ENCODE peak calls at places on chromosomes 16 and 17, in four cellular contexts. L is GM12878, R is HepG2, B is K562. Q is an unnamed sample.
A peak's percentile ranks its signal among the peaks of the same experiment; 100 is the strongest.

GRCh38 chr17:53061446-53061845 is 761.3 kb upstream of the KIF2B start:
- DNase-seq in R (no peak), L (no peak), B (no peak), Q (no peak)

GRCh38 chr16:2529961-2530628 is 1.1 kb downstream of the CEMP1 start:
- DNase-seq in L (no peak), B (no peak), R (no peak), Q (peak; percentile 13)

GRCh38 chr16:53220585-53220984 is 165.8 kb downstream of the CHD9 start:
- DNase-seq in R (peak; percentile 20), L (no peak), B (no peak), Q (peak; percentile 7)

GRCh38 chr17:79391808-79392233 is 219.0 kb downstream of the RBFOX3 start:
- DNase-seq in R (peak; percentile 48), L (no peak), B (peak; percentile 84), Q (peak; percentile 94)

GRCh38 chr16:69109486-69110270 is 4.2 kb downstream of the HAS3 start:
- DNase-seq in L (no peak), R (no peak), B (no peak), Q (no peak)

GRCh38 chr17:27489045-27489715 is 32.9 kb downstream of the KSR1 start:
- DNase-seq in B (no peak), L (no peak), R (no peak), Q (no peak)

GRCh38 chr16:88012360-88012759 is 61.1 kb downstream of the BANP start:
- DNase-seq in R (no peak), L (no peak), B (no peak), Q (no peak)

GRCh38 chr17:4469552-4469951 is 29.1 kb upstream of the SPNS2 start:
- DNase-seq in B (no peak), R (no peak), L (no peak), Q (no peak)

GRCh38 chr16:55828680-55829079 is 4.2 kb downstream of the CES1 start:
- DNase-seq in L (no peak), B (no peak), R (no peak), Q (no peak)

GRCh38 chr17:32976605-32977004 is 15.0 kb upstream of the SPACA3 start:
- DNase-seq in L (no peak), R (no peak), B (no peak), Q (no peak)

GRCh38 chr16:592518-593306 is 2.8 kb downstream of the RAB40C start:
- DNase-seq in R (peak; percentile 51), B (no peak), L (no peak), Q (no peak)

GRCh38 chr17:83076930-83077329 is 2.5 kb upstream of the METRNL start:
- DNase-seq in B (no peak), R (no peak), L (no peak), Q (peak; percentile 71)

GRCh38 chr17:17739388-17740066 is 58.3 kb downstream of the RAI1 start:
- DNase-seq in L (no peak), B (peak; percentile 77), R (no peak), Q (peak; percentile 78)

GRCh38 chr16:27244363-27244755 is 24.2 kb downstream of the NSMCE1 start:
- DNase-seq in B (no peak), L (no peak), R (no peak), Q (no peak)

GRCh38 chr17:72747416-72747815 is 345.1 kb downstream of the SLC39A11 start:
- DNase-seq in R (no peak), L (no peak), B (no peak), Q (no peak)

GRCh38 chr17:29828676-29829291 is 101.2 kb downstream of the SSH2 start:
- DNase-seq in B (no peak), R (no peak), L (no peak), Q (no peak)

GRCh38 chr17:77461277-77462057 is 320.7 kb downstream of the SEC14L1 start:
- DNase-seq in L (no peak), B (no peak), R (no peak), Q (no peak)

GRCh38 chr16:24045641-24046040 is 209.9 kb downstream of the PRKCB start:
- DNase-seq in L (no peak), B (no peak), R (no peak), Q (peak; percentile 70)

GRCh38 chr16:88649195-88649923 is 1.5 kb downstream of the CYBA start:
- DNase-seq in R (peak; percentile 68), B (no peak), L (no peak), Q (no peak)

GRCh38 chr17:2170023-2170422 is 115.1 kb downstream of the HIC1 start:
- DNase-seq in R (peak; percentile 35), B (no peak), L (no peak), Q (no peak)
- TF ChIP-seq NFIC in R (no peak), B (no peak), L (no peak), Q (no peak)

DNA sequence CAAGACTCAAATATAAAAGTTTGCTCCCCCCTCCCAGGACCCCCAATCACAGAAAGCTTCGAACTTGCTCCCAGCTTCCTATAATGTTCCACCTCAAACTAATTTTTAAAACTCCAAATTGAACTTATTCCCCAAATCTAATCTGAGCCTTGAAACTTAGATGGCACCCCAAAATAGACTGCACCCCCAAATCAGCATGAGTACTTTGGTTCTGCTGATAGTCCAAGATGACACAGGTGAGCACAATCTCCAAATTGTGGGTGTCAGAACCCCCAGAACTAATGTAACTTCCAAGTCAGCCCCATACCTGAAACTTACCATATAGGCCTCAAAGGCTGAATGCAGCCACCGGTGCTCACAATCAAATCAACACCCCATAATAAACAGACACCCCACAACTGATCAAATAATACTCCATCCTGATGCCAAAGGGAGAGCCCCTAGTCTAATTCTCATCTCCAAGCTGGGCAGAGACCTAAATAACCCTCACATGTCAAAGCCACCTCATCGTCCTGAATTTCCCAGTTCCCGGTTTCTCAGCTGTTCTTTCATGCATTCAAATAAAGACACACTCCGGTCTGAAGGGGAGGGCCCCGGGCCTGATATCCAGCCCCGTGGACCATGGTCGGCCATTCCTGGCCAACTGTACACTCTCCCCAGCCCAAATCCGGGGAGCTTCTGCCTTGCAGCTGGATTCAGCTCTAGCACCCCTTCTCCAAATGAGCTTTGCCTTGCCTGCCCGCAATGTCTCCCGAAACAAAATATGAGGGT is 1.8 kb upstream of the BCL6B start:
- DNase-seq in R (no peak), B (no peak), L (no peak), Q (no peak)
- H3K27ac ChIP-seq in R (no peak overlapping the region), B (no peak overlapping the region), L (no peak overlapping the region), Q (no peak overlapping the region)

DNA sequence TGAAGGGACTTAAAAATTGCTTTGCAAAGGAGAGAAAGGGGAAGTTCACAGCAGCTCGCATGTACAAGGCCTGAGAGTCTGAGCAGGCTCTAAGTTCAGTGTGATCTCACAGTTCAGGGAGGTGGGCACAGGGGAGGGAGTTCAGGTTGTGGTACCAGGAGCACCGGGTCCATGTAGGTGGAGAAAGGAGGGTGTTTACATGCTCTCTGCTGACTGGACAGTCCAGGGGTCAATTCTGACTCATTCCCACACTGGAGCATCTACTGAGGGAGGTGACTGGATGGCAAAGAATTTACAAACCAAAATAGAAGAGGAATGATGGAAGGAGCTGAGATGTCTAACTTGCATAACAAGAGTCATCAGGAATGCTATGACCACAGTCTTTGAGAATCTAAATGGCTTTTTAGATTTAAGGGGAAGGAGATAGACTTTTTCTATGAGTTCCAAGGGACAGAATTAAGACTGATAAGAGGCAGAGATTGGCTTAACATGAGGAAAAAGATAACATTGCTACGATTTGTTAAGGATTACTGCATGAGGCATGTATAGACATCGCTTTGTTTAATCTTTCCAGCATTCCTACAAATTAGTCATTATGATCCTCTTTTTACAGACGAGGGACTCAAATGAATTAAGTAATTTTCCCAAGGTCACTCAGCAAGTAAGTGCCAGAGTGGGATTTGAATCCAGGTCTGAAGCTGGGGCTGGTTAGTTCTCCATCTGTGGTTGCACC is 29.9 kb downstream of the MIS12 start:
- DNase-seq in B (no peak), R (peak; percentile 93), L (no peak), Q (no peak)
- TF ChIP-seq NFIC in B (no peak), R (no peak), L (no peak), Q (peak; percentile 61)

GRCh38 chr16:85234310-85235235 is 122.3 kb upstream of the CIBAR2 start:
- DNase-seq in L (no peak), R (peak; percentile 70), B (peak; percentile 98), Q (peak; percentile 96)

GRCh38 chr16:85233520-85233919 is 121.2 kb upstream of the CIBAR2 start:
- DNase-seq in L (no peak), R (no peak), B (no peak), Q (no peak)

GRCh38 chr16:85238233-85238647 is 126.0 kb upstream of the CIBAR2 start:
- DNase-seq in R (no peak), L (no peak), B (no peak), Q (peak; percentile 72)

GRCh38 chr16:85237817-85238216 is 125.5 kb upstream of the CIBAR2 start:
- DNase-seq in B (no peak), L (no peak), R (no peak), Q (no peak)

GRCh38 chr16:85235988-85236831 is 123.9 kb upstream of the CIBAR2 start:
- DNase-seq in R (no peak), B (no peak), L (no peak), Q (no peak)
- H3K27ac ChIP-seq in R (no peak overlapping the region), B (no peak overlapping the region), L (peak overlapping the region; percentile 52), Q (peak overlapping the region; percentile 90)

DNA sequence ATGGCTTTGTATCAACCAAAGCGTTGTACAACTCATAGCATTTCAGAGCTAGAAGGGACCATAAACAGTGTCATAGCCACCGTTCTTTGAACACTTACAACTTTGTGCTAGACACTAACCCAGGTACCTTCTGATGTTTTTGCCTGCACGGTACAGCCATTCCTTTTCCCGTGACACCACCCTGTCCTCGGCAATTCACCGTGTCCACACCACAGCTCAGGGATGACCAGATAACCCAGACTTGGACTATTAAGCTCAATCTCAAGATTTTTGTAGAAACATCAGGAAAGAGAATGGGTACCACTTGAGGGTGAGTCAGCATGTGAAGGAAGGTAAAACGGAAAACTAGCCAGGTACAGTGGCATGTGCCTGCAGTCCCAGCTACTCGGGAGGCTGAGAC is 9.8 kb upstream of the CBFB start:
- DNase-seq in R (no peak), L (no peak), B (no peak), Q (no peak)
- TF ChIP-seq NFIC in R (no peak), L (no peak), B (no peak), Q (no peak)

GRCh38 chr16:57251352-57251751 is 6.3 kb downstream of the ARL2BP start:
- DNase-seq in R (no peak), B (no peak), L (no peak), Q (no peak)
- H3K27ac ChIP-seq in R (no peak overlapping the region), B (no peak overlapping the region), L (no peak overlapping the region), Q (no peak overlapping the region)

GRCh38 chr17:70208825-70209555 is 39.7 kb downstream of the KCNJ2 start:
- DNase-seq in L (peak; percentile 28), R (no peak), B (no peak), Q (no peak)
- TF ChIP-seq NFIC in L (peak; percentile 33), R (no peak), B (no peak), Q (no peak)

Q was measured in SK-N-SH.